ENCODE peak calls at places on chromosome 13, in eight cellular contexts. One of them, this sample, is unnamed.

GRCh38 chr13:99125335-99125915 is 75.2 kb upstream of the UBAC2 start:
- DNase-seq in NB4: peak; percentile 12
- DNase-seq in IMR-90: no peak
- DNase-seq in GM06990: no peak
- DNase-seq in lung: no peak
- DNase-seq in RWPE1: no peak
- DNase-seq in heart left ventricle: no peak
- DNase-seq in GM12865: no peak
- DNase-seq in this sample: no peak

GRCh38 chr13:99215466-99215865 is 14.8 kb downstream of the UBAC2 start:
- DNase-seq in GM06990: no peak
- DNase-seq in heart left ventricle: peak; percentile 56
- DNase-seq in RWPE1: no peak
- DNase-seq in lung: no peak
- DNase-seq in IMR-90: no peak
- DNase-seq in GM12865: no peak
- DNase-seq in NB4: no peak
- DNase-seq in this sample: peak; percentile 80

GRCh38 chr13:32622827-32623226 is 36.6 kb downstream of the PDS5B start:
- DNase-seq in NB4: peak; percentile 15
- DNase-seq in RWPE1: no peak
- DNase-seq in IMR-90: no peak
- DNase-seq in GM12865: no peak
- DNase-seq in lung: no peak
- DNase-seq in heart left ventricle: no peak
- DNase-seq in GM06990: no peak
- DNase-seq in this sample: peak; percentile 16

GRCh38 chr13:106376411-106377112 is 158.9 kb downstream of the EFNB2 start:
- DNase-seq in NB4: peak; percentile 67
- DNase-seq in GM06990: no peak
- DNase-seq in heart left ventricle: no peak
- DNase-seq in GM12865: peak; percentile 24
- DNase-seq in RWPE1: peak; percentile 82
- DNase-seq in IMR-90: peak; percentile 95
- DNase-seq in lung: peak; percentile 66
- DNase-seq in this sample: peak; percentile 26

GRCh38 chr13:32881792-32882175 is 134.4 kb upstream of the KL start:
- DNase-seq in GM06990: no peak
- DNase-seq in heart left ventricle: no peak
- DNase-seq in RWPE1: peak; percentile 63
- DNase-seq in GM12865: no peak
- DNase-seq in IMR-90: no peak
- DNase-seq in lung: no peak
- DNase-seq in NB4: no peak
- DNase-seq in this sample: no peak

GRCh38 chr13:52787212-52787611 is 47.6 kb upstream of the CNMD start:
- DNase-seq in GM06990: no peak
- DNase-seq in IMR-90: no peak
- DNase-seq in RWPE1: no peak
- DNase-seq in GM12865: no peak
- DNase-seq in NB4: no peak
- DNase-seq in heart left ventricle: no peak
- DNase-seq in lung: no peak
- DNase-seq in this sample: no peak

GRCh38 chr13:107845911-107846310 is 369.4 kb downstream of the LIG4 start:
- DNase-seq in lung: no peak
- DNase-seq in GM12865: no peak
- DNase-seq in NB4: no peak
- DNase-seq in RWPE1: no peak
- DNase-seq in IMR-90: no peak
- DNase-seq in GM06990: no peak
- DNase-seq in heart left ventricle: no peak
- DNase-seq in this sample: no peak

GRCh38 chr13:114048463-114048862 is 74.6 kb upstream of the C13orf46 start:
- DNase-seq in GM12865: no peak
- DNase-seq in IMR-90: no peak
- DNase-seq in lung: no peak
- DNase-seq in GM06990: no peak
- DNase-seq in NB4: no peak
- DNase-seq in RWPE1: no peak
- DNase-seq in heart left ventricle: peak; percentile 61
- DNase-seq in this sample: no peak

GRCh38 chr13:112934075-112934474 is 34.9 kb upstream of the MCF2L start:
- DNase-seq in NB4: peak; percentile 37
- DNase-seq in IMR-90: no peak
- DNase-seq in GM12865: no peak
- DNase-seq in RWPE1: no peak
- DNase-seq in lung: no peak
- DNase-seq in GM06990: no peak
- DNase-seq in heart left ventricle: no peak
- DNase-seq in this sample: no peak

GRCh38 chr13:63249411-63249810 is 1833.8 kb upstream of the PCDH20 start:
- DNase-seq in GM06990: no peak
- DNase-seq in IMR-90: no peak
- DNase-seq in NB4: no peak
- DNase-seq in RWPE1: no peak
- DNase-seq in heart left ventricle: no peak
- DNase-seq in GM12865: no peak
- DNase-seq in lung: no peak
- DNase-seq in this sample: no peak

GRCh38 chr13:112331675-112332074 is 44.5 kb upstream of the SPACA7 start:
- DNase-seq in NB4: no peak
- DNase-seq in GM12865: no peak
- DNase-seq in lung: no peak
- DNase-seq in heart left ventricle: no peak
- DNase-seq in IMR-90: no peak
- DNase-seq in GM06990: no peak
- DNase-seq in RWPE1: no peak
- DNase-seq in this sample: no peak

GRCh38 chr13:28327761-28328607 is 166.9 kb downstream of the FLT1 start:
- DNase-seq in heart left ventricle: no peak
- DNase-seq in IMR-90: peak; percentile 50
- DNase-seq in GM12865: no peak
- DNase-seq in NB4: no peak
- DNase-seq in lung: no peak
- DNase-seq in GM06990: no peak
- DNase-seq in RWPE1: no peak
- DNase-seq in this sample: no peak
- TF ChIP-seq CTCF in heart left ventricle: no peak
- TF ChIP-seq CTCF in IMR-90: no peak
- TF ChIP-seq CTCF in GM12865: no peak
- TF ChIP-seq CTCF in NB4: no peak
- TF ChIP-seq CTCF in lung: no peak
- TF ChIP-seq CTCF in GM06990: no peak
- TF ChIP-seq CTCF in RWPE1: no peak
- TF ChIP-seq CTCF in this sample: no peak

GRCh38 chr13:28805193-28805819 is 14.8 kb upstream of the MTUS2 start:
- DNase-seq in IMR-90: no peak
- DNase-seq in GM06990: peak; percentile 12
- DNase-seq in NB4: peak; percentile 63
- DNase-seq in RWPE1: no peak
- DNase-seq in lung: no peak
- DNase-seq in GM12865: peak; percentile 49
- DNase-seq in heart left ventricle: no peak
- DNase-seq in this sample: peak; percentile 68
- TF ChIP-seq CTCF in IMR-90: peak; percentile 15
- TF ChIP-seq CTCF in GM06990: peak; percentile 49
- TF ChIP-seq CTCF in NB4: peak; percentile 75
- TF ChIP-seq CTCF in RWPE1: peak; percentile 41
- TF ChIP-seq CTCF in lung: no peak
- TF ChIP-seq CTCF in GM12865: peak; percentile 43
- TF ChIP-seq CTCF in heart left ventricle: peak; percentile 24
- TF ChIP-seq CTCF in this sample: peak; percentile 56

DNA sequence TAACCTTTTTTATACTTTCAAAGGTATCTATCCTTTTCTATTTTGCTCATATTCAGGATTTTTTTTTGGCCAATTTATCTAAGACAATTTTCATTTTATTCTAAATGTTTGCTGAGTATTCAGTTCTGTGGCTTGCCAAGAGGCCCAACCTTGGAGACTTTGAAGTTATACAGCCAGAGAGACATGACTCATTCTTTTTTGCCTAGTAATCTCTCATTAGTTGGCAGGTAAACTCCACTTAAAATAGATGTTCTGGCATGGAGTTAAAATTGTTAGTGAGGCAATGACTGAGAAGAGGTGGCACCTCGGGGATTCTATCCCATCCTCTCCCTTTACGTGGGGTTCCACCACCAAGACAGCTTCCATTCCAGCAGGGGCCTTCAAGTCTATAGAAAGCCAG is 213.8 kb downstream of the KCTD12 start:
- DNase-seq in GM12865: no peak
- DNase-seq in NB4: no peak
- DNase-seq in GM06990: no peak
- DNase-seq in RWPE1: peak; percentile 51
- DNase-seq in heart left ventricle: no peak
- DNase-seq in IMR-90: peak; percentile 30
- DNase-seq in lung: no peak
- DNase-seq in this sample: no peak
- TF ChIP-seq CTCF in GM12865: no peak
- TF ChIP-seq CTCF in NB4: no peak
- TF ChIP-seq CTCF in GM06990: no peak
- TF ChIP-seq CTCF in RWPE1: no peak
- TF ChIP-seq CTCF in heart left ventricle: no peak
- TF ChIP-seq CTCF in IMR-90: no peak
- TF ChIP-seq CTCF in lung: no peak
- TF ChIP-seq CTCF in this sample: no peak

DNA sequence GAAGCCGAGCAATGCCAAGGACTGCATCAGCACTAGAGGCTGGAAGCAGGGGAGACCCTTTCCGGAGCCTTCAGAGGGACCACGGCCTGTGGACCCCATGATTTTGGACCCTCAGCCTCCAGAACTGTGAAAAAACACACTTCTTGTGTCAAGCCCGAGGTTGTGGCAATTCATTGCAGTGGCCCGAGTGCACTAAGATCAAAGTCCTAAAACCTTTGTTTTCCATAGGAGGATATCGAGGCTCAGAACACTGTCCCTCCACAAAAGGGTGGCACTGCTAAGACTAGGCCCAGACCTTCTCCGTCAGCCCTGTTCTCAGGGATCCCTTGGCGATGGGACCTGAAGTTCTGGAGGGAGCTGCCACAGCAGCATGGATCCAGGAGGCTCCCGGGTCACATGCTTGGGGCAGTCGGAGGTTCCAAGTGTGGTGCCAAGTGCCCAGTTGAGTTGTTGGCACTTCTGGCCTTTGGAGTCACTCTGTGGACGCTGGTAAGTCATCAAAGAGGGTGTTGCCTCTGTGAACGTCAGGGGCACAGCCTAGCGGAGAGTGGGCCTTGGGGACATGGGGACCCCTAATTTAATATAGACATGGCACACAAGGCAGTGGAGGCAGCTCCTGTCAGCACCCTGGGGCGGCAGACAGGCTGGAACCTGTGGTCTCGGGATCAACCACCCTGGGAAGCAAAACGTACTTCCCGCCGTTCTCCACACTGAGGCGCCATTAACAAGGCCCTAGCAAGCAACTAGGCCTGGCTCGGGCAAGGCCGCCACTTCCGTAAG is 199.2 kb downstream of the COL4A1 start:
- DNase-seq in lung: peak; percentile 23
- DNase-seq in heart left ventricle: no peak
- DNase-seq in GM06990: no peak
- DNase-seq in RWPE1: no peak
- DNase-seq in IMR-90: no peak
- DNase-seq in NB4: peak; percentile 66
- DNase-seq in GM12865: no peak
- DNase-seq in this sample: no peak
- TF ChIP-seq CTCF in lung: no peak
- TF ChIP-seq CTCF in heart left ventricle: peak; percentile 22
- TF ChIP-seq CTCF in GM06990: no peak
- TF ChIP-seq CTCF in RWPE1: no peak
- TF ChIP-seq CTCF in IMR-90: peak; percentile 14
- TF ChIP-seq CTCF in NB4: peak; percentile 49
- TF ChIP-seq CTCF in GM12865: no peak
- TF ChIP-seq CTCF in this sample: no peak

GRCh38 chr13:78586706-78587105 is 16.6 kb downstream of the POU4F1 start:
- DNase-seq in heart left ventricle: no peak
- DNase-seq in IMR-90: no peak
- DNase-seq in lung: no peak
- DNase-seq in GM12865: no peak
- DNase-seq in GM06990: no peak
- DNase-seq in NB4: peak; percentile 30
- DNase-seq in RWPE1: no peak
- DNase-seq in this sample: no peak
- TF ChIP-seq CTCF in heart left ventricle: no peak
- TF ChIP-seq CTCF in IMR-90: no peak
- TF ChIP-seq CTCF in lung: no peak
- TF ChIP-seq CTCF in GM12865: peak; percentile 16
- TF ChIP-seq CTCF in GM06990: peak; percentile 32
- TF ChIP-seq CTCF in NB4: peak; percentile 46
- TF ChIP-seq CTCF in RWPE1: no peak
- TF ChIP-seq CTCF in this sample: no peak